ENCODE peak calls at places on chromosomes 4 and X, in six cellular contexts. Q is COR-L47; J is cardiac septum; G is activated CD4-positive, alpha-beta T cell treated with anti-CD3 and anti-CD28 coated beads, Interleukin-2, amount 10 ng/mL, durations not matched to agents 7 days and 5 days; O is astrocyte of the hippocampus; Z is Kasumi-1. M is an unnamed sample.

GRCh38 chrX:124087000-124087746 is 125.7 kb downstream of the STAG2 start:
- DNase-seq in Q (no peak), J (no peak), G (no peak), O (no peak), Z (no peak), M (no peak)

GRCh38 chrX:13903405-13903804 is 86.5 kb upstream of the GPM6B start:
- DNase-seq in Q (no peak), J (no peak), G (no peak), O (peak; percentile 71), Z (no peak), M (no peak)

GRCh38 chr4:158197194-158197593 is 13.1 kb upstream of the TMEM144 start:
- DNase-seq in Q (no peak), J (no peak), G (no peak), O (no peak), Z (no peak), M (no peak)

GRCh38 chr4:167234388-167234881 is at the start of gene SPOCK3:
- DNase-seq in Q (peak; percentile 48), J (peak; percentile 73), G (peak; percentile 6), O (peak; percentile 73), Z (peak; percentile 35), M (peak; percentile 52)

GRCh38 chr4:165472943-165473676 is 94.3 kb downstream of the CPE start:
- DNase-seq in Q (no peak), J (no peak), G (no peak), O (no peak), Z (no peak), M (no peak)

GRCh38 chr4:15153662-15154061 is 151.4 kb downstream of the CPEB2 start:
- DNase-seq in Q (no peak), J (no peak), G (no peak), O (no peak), Z (no peak), M (no peak)

GRCh38 chrX:8044861-8045434 is 117.7 kb upstream of the PNPLA4 start:
- DNase-seq in Q (no peak), J (no peak), G (no peak), O (peak; percentile 47), Z (no peak), M (no peak)

GRCh38 chr4:136893638-136894037 is 638.7 kb downstream of the PCDH18 start:
- DNase-seq in Q (no peak), J (no peak), G (no peak), O (no peak), Z (peak; percentile 7), M (no peak)

GRCh38 chr4:32025840-32026459 is 1305.8 kb downstream of the PCDH7 start:
- DNase-seq in Q (no peak), J (no peak), G (no peak), O (peak; percentile 51), Z (no peak), M (no peak)